ENCODE peak calls at places on chromosomes 3 and 15, in five cellular contexts. I is OCI-LY7, F is mammary epithelial cell, W is ovary, L is fibroblast of lung. E is an unnamed sample.

GRCh38 chr15:69573815-69574472 is 121.3 kb downstream of the RPLP1 start:
- DNase-seq in W (no peak), I (no peak), L (peak; percentile 79), F (no peak), E (no peak)

GRCh38 chr3:139185482-139185881 is 140.8 kb upstream of the PRR23C start:
- DNase-seq in W (peak; percentile 69), L (no peak), F (no peak), I (no peak), E (no peak)

GRCh38 chr15:75785771-75786563 is 57.3 kb upstream of the UBE2Q2 start:
- DNase-seq in L (peak; percentile 9), F (no peak), I (no peak), W (no peak), E (no peak)

GRCh38 chr3:176978441-176978840 is 218.8 kb downstream of the TBL1XR1 start:
- DNase-seq in W (no peak), L (no peak), F (peak; percentile 37), I (no peak), E (no peak)

GRCh38 chr15:56798639-56799038 is 65.3 kb upstream of the ZNF280D start:
- DNase-seq in W (no peak), F (no peak), I (no peak), L (no peak), E (peak; percentile 20)

GRCh38 chr3:134211797-134212196 is 38.9 kb downstream of the RYK start:
- DNase-seq in L (peak; percentile 56), F (peak; percentile 55), I (peak; percentile 23), W (no peak), E (no peak)

GRCh38 chr3:149080011-149080698 is 6.2 kb downstream of the HLTF start:
- DNase-seq in W (no peak), I (no peak), L (peak; percentile 22), F (no peak), E (no peak)

GRCh38 chr15:70265466-70265978 is 167.8 kb upstream of the TLE3 start:
- DNase-seq in W (no peak), L (no peak), F (no peak), I (peak; percentile 13), E (no peak)

GRCh38 chr3:69822501-69822900 is 83.2 kb downstream of the MITF start:
- DNase-seq in I (no peak), F (no peak), W (no peak), L (peak; percentile 43), E (no peak)

GRCh38 chr3:177419904-177420601 is 222.8 kb upstream of the TBL1XR1 start:
- DNase-seq in W (no peak), L (no peak), I (no peak), F (no peak), E (no peak)

GRCh38 chr3:129228891-129229585 is 20.4 kb upstream of the COPG1 start:
- DNase-seq in W (no peak), F (peak; percentile 78), L (peak; percentile 89), I (no peak), E (no peak)

GRCh38 chr3:57559526-57559925 is 3.5 kb downstream of the PDE12 start:
- DNase-seq in W (no peak), L (peak; percentile 56), I (no peak), F (no peak), E (no peak)

GRCh38 chr3:152505926-152506325 is 237.2 kb downstream of the MBNL1 start:
- DNase-seq in W (no peak), L (no peak), I (no peak), F (no peak), E (no peak)

GRCh38 chr3:129888739-129889138 is 4.8 kb downstream of the TMCC1 start:
- DNase-seq in L (peak; percentile 97), F (peak; percentile 88), I (no peak), W (peak; percentile 20), E (no peak)

GRCh38 chr3:48465531-48466378 is 19.2 kb downstream of the ATRIP start:
- DNase-seq in F (peak; percentile 100), L (peak; percentile 100), W (peak; percentile 96), I (peak; percentile 90), E (peak; percentile 98)

GRCh38 chr3:57530071-57530608 is 14.0 kb downstream of the DNAH12 start:
- DNase-seq in I (no peak), L (peak; percentile 19), F (no peak), W (no peak), E (no peak)

GRCh38 chr15:85636351-85636750 is 158.4 kb downstream of the KLHL25 start:
- DNase-seq in W (no peak), F (no peak), L (no peak), I (no peak), E (no peak)

GRCh38 chr3:29335438-29335837 is 54.6 kb downstream of the RBMS3 start:
- DNase-seq in I (no peak), F (peak; percentile 93), L (peak; percentile 100), W (peak; percentile 71), E (peak; percentile 67)

GRCh38 chr3:159208080-159208479 is 406.2 kb downstream of the MFSD1 start:
- DNase-seq in W (no peak), F (no peak), I (no peak), L (peak; percentile 70), E (no peak)

GRCh38 chr15:50685976-50686467 is 575 bp downstream of the TRPM7 start:
- DNase-seq in W (peak; percentile 54), I (peak; percentile 66), L (peak; percentile 60), F (peak; percentile 72), E (peak; percentile 76)

GRCh38 chr15:31297880-31298456 is 28.7 kb upstream of the KLF13 start:
- DNase-seq in W (no peak), F (no peak), I (no peak), L (no peak), E (no peak)
- H3K9me3 ChIP-seq in W (no peaks in the 10 kb centered on the region), F (no peaks in the 10 kb centered on the region), I (no peaks in the 10 kb centered on the region), L (no peaks in the 10 kb centered on the region), E (no peaks in the 10 kb centered on the region)

GRCh38 chr15:66623801-66624453 is 58.1 kb upstream of the LCTL start:
- DNase-seq in L (no peak), W (no peak), F (no peak), I (no peak), E (no peak)
- H3K4me1 ChIP-seq in L (peaks cover 5% of the 10 kb centered on the region), W (peaks cover 11% of the 10 kb centered on the region), F (peaks cover 4% of the 10 kb centered on the region), I (no peaks in the 10 kb centered on the region), E (peaks cover 7% of the 10 kb centered on the region)

DNA sequence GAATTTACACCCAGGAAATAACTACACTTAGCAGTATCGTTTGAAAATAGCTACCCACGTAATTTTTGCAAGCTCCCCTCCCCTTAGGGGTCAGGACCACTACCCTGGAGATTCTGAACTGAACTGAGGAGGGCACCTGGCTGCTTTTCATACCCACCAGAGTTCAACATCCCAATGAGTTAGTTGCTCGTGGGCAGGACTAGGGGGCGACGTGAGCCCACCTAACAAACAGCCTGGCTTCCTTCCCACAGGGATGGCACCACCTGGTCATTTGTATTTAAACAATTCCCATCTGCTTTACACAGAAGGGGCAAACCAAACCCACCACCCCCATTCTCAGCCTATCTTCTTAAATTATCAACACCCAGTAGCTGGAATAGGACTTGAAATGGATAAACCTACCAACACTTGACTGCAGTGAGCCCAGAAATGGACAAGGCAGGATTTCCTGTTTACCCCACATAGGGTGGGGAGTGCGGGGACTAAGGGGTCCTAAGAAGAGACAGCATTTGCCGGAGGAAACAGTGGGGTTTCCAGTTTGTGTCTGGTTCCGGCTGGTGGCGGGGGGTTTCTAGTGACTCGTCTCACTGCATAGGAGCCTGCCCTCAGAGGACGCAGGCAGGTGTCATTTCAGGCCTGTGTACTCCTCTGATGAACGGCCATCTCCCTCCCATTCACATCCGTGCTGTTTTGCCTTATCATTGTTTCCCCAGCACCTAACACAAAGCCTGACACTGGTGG is 11.6 kb upstream of the VGLL4 start:
- DNase-seq in F (no peak), I (peak; percentile 26), L (no peak), W (no peak), E (no peak)
- TF ChIP-seq CTCF in F (peak; percentile 8), I (peak; percentile 77), L (peak; percentile 43), W (no peak), E (no peak)

GRCh38 chr3:157174616-157175498 is 14.9 kb upstream of the CCNL1 start:
- DNase-seq in F (peak; percentile 99), L (peak; percentile 100), I (peak; percentile 100), W (peak; percentile 100), E (peak; percentile 99)
- H3K9me3 ChIP-seq in F (no peaks in the 10 kb centered on the region), L (no peaks in the 10 kb centered on the region), I (peaks cover 8% of the 10 kb centered on the region), W (no peaks in the 10 kb centered on the region), E (no peaks in the 10 kb centered on the region)

DNA sequence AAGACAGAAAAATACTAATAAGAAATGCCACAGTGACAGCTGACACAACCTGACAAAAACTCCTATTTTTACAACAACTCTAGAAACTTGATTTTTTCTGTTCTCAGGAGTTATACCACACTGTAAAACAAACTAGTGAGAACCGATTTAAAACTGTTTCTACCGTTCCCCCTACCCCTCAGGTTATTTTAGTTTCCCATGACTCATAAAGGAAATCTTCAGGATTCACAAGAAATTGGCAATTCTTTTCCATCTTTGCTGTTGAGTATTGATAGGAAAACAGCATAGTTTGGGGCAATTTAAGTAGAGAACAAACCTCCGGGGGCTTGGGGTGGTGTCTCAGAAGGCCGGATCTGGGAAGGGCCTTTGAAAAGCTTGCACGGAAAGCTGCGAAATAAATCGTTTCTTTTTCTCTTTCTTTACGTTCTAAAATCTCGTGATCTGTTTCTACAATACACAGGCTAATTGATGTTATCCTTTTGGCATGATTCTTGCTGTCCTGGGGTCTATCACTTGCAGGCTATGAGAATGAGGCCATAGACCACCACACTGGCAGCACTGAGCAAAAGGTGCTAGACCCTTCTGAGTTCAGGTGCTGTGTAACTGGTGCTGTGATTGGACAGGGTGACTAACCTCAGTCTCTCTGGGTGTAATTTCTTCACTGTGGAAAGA is 89.3 kb downstream of the LPP start:
- DNase-seq in W (no peak), I (peak; percentile 51), L (no peak), F (peak; percentile 62), E (no peak)
- H3K4me1 ChIP-seq in W (peaks cover 12% of the 10 kb centered on the region), I (peaks cover 99% of the 10 kb centered on the region), L (peaks cover 20% of the 10 kb centered on the region), F (peaks cover 27% of the 10 kb centered on the region), E (peaks cover 46% of the 10 kb centered on the region)

GRCh38 chr3:108590443-108590842 is 921 bp downstream of the DZIP3 start:
- DNase-seq in L (peak; percentile 8), I (peak; percentile 41), W (no peak), F (peak; percentile 26), E (no peak)

GRCh38 chr3:108588616-108589015 is 622 bp downstream of the CIP2A start:
- DNase-seq in W (no peak), F (no peak), I (peak; percentile 18), L (no peak), E (no peak)

GRCh38 chr3:108595304-108595703 is 5.8 kb downstream of the DZIP3 start:
- DNase-seq in W (no peak), F (no peak), L (no peak), I (no peak), E (no peak)

GRCh38 chr3:108589081-108589997 is at the start of the genes CIP2A and DZIP3:
- DNase-seq in F (peak; percentile 94), W (peak; percentile 86), I (peak; percentile 97), L (peak; percentile 91), E (peak; percentile 94)

DNA sequence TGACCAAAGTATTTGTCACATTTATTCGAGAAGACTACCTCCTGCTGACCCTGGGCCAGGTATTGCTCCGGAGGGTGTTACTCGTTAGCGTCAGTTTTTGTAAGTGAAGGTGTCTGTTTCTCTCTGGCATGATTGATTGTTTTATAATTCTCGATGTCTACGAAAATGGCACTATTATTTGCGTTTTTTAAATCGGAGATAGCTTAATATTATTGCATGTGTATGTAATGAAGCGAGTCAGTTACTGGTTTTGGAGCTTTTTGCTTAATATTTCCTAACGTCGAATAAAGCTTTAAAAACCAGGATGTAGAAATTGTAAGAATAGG is 439 bp downstream of the DZIP3 start:
- DNase-seq in W (no peak), F (no peak), I (no peak), L (no peak), E (no peak)
- TF ChIP-seq CTCF in W (no peak), F (no peak), I (peak; percentile 46), L (no peak), E (no peak)

E was measured in psoas muscle.